ENCODE peak calls at places on chromosome 15, in five cellular contexts. P, S, G, F and W are unnamed samples.

GRCh38 chr15:86021281-86022264 is 58.1 kb upstream of the AGBL1 start:
- DNase-seq in P (no peak), F (no peak), S (no peak), G (no peak), W (peak)

GRCh38 chr15:73870700-73871408 is 2.5 kb upstream of the TBC1D21 start:
- DNase-seq in G (no peak), F (no peak), P (no peak), S (peak), W (no peak)

GRCh38 chr15:63610209-63610841 is 13.1 kb downstream of the FBXL22 start:
- DNase-seq in F (no peak), G (peak), S (peak), P (peak), W (peak)

GRCh38 chr15:96421211-96421610 is 90.7 kb downstream of the NR2F2 start:
- DNase-seq in F (no peak), S (peak), G (no peak), P (no peak), W (peak)

GRCh38 chr15:82046668-82047492 is 1.1 kb upstream of the MEX3B start:
- DNase-seq in F (peak), S (peak), G (peak), P (peak), W (peak)

GRCh38 chr15:40955141-40955903 is 2.1 kb downstream of the CHAC1 start:
- DNase-seq in P (no peak), G (peak), S (no peak), F (no peak), W (no peak)

GRCh38 chr15:50235794-50236193 is 29.7 kb downstream of the HDC start:
- DNase-seq in P (no peak), G (no peak), F (no peak), S (no peak), W (no peak)

GRCh38 chr15:40379853-40380252 is 2.7 kb upstream of the KNSTRN start:
- DNase-seq in F (no peak), P (no peak), S (peak), G (no peak), W (peak)

GRCh38 chr15:38672814-38673292 is 108.2 kb upstream of the RASGRP1 start:
- DNase-seq in G (peak), S (no peak), P (no peak), F (no peak), W (no peak)

GRCh38 chr15:70125605-70126004 is 27.9 kb upstream of the TLE3 start:
- DNase-seq in G (no peak), P (no peak), S (no peak), F (no peak), W (no peak)

GRCh38 chr15:57054351-57054750 is 135.9 kb downstream of the TCF12 start:
- DNase-seq in F (no peak), G (no peak), S (no peak), P (no peak), W (no peak)